ENCODE peak calls at places on chromosomes 11 and 22, in four cellular contexts. K, P, X and E are unnamed samples.

GRCh38 chr22:48373626-48374173 is 1454.0 kb downstream of the BRD1 start:
- DNase-seq in K (no peak), P (no peak), X (no peak), E (no peak)

GRCh38 chr22:27107824-27108223 is 450.4 kb downstream of the MIAT start:
- DNase-seq in K (no peak), P (peak), X (peak), E (no peak)

GRCh38 chr11:116590844-116591575 is 181.8 kb downstream of the BUD13 start:
- DNase-seq in K (no peak), P (no peak), X (no peak), E (no peak)

GRCh38 chr11:48095779-48096470 is 115.6 kb downstream of the PTPRJ start:
- DNase-seq in K (no peak), P (no peak), X (no peak), E (no peak)

GRCh38 chr11:30488304-30488998 is 97.7 kb downstream of the MPPED2 start:
- DNase-seq in K (no peak), P (no peak), X (peak), E (peak)

GRCh38 chr22:49623715-49624114 is 204.0 kb downstream of the BRD1 start:
- DNase-seq in K (no peak), P (no peak), X (no peak), E (no peak)

GRCh38 chr22:46250035-46250782 is at the start of gene CDPF1:
- DNase-seq in K (peak), P (peak), X (peak), E (peak)

GRCh38 chr11:14443642-14444041 is 56.0 kb downstream of the COPB1 start:
- DNase-seq in K (no peak), P (no peak), X (peak), E (no peak)

GRCh38 chr11:41612415-41612814 is 153.0 kb upstream of the LRRC4C start:
- DNase-seq in K (no peak), P (no peak), X (no peak), E (no peak)

DNA sequence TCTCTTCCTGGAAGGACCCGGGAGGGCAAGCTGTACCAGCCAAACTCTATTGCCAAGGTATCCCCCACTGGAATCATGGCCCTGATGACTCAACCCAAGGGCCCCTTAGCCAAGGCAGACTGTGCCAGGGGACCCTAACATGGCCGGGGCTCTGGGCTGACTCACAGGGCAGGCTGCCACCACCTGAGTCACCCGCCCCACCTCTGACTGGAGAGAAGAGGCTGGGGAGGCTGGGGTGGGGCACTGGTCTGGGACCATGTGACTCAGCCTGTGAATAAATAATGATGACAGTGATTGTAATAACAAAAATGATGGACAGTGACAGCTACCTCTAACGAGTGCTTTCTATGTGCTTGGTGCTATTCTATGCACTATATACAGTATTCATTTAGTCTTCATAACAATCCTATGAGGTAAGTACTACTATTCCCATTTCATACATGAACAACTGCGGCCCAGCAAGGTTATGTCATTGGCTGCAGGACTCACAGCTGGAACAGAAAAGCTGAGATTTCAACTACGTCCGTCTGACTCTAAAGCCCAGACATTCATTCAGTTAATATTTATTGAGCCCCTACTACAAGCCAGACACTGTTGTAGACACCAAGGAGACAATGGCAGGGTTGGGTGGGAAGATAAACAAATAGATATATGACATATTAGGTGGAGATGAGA is 84.2 kb downstream of the FBXO7 start:
- DNase-seq in K (no peak), P (peak), X (no peak), E (no peak)
- TF ChIP-seq JUND in K (no peak), P (peak), X (no peak), E (no peak)

DNA sequence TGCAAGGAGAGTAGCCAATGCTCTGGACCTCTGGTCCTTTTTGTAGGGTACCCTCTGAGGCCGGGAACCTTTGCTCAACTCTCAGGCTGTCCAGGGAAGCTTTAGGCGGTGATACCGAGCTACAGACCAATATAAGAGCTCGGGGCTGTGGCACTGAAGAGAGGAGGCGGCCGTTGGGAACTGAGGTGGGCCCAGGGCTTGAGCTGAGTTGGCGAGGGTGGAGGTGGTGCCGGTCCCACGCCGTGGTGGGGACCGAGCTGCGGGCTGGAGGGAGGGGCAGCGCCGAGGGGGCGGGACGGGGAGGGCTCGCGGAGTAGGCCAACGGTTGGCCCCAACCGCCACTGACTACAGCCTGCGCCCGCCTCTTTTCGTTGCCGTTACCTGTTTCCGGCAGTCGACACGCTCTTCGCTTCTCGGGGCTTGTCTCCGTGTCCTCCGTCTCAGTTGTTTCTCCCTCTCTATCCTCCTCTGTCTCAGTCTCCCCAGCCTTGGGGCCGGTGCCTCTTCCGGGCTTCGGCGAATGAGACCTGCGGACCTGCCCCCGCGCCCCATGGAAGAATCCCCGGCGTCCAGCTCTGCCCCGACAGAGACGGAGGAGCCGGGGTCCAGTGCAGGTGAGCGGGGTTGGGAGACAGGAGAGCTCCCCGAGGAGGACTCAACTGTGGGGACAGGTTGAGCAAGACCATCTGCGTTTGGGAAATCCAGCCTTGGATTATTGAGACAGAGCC is at the start of gene NEU3:
- DNase-seq in K (peak), P (peak), X (peak), E (peak)
- TF ChIP-seq JUND in K (no peak), P (no peak), X (no peak), E (no peak)

DNA sequence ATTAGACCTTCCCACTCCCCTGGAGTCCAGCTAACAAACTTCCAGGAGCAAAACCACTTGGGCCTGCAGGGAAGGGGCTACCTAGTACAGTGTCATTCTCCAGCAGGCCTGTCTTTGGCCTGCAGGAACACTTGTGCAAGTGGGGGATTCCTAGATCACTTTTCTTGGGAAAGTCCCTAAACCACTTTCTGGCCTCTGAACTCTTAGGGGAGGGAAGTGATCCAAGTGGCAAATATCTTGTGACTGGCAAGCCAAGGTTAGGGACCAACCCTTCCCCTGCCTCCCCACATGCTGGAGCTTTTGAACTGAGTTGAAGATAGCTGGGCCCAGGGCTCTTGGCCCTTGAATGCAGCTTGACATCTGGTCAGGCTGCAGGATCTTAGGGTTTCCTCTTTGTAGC is 17.2 kb downstream of the PPFIBP2 start:
- DNase-seq in K (no peak), P (no peak), X (no peak), E (no peak)
- TF ChIP-seq JUND in K (no peak), P (no peak), X (no peak), E (no peak)

GRCh38 chr11:494761-495536 is 12.1 kb downstream of the RNH1 start:
- DNase-seq in K (no peak), P (no peak), X (no peak), E (no peak)
- TF ChIP-seq JUND in K (no peak), P (no peak), X (no peak), E (no peak)

GRCh38 chr11:2533642-2534115 is 88.9 kb downstream of the KCNQ1 start:
- DNase-seq in K (no peak), P (peak), X (peak), E (peak)
- TF ChIP-seq JUND in K (no peak), P (no peak), X (peak), E (no peak)

GRCh38 chr11:57523419-57523818 is 7.1 kb downstream of the TIMM10 start:
- DNase-seq in K (no peak), P (no peak), X (no peak), E (no peak)
- TF ChIP-seq JUND in K (no peak), P (no peak), X (no peak), E (no peak)

DNA sequence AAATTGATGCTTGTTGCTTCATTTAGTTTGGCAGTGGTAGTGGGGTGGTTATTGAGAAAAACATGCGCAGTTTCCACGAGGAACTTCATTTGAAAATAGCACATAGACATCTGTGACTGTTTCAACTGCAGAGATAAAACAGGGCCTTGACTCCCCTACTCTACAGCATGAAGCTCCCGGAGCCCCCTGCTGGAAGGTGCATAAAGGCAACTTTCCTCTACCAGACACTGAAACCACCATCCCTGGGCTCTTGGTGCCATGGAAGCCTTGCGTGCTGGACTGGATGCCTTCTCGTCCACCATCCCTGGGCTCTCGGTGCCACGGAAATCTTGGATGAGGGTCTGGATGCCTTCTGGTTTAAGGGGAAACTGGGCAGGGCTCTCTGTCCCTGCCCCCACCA is 195.8 kb downstream of the CSNK2A3 start:
- DNase-seq in K (no peak), P (peak), X (peak), E (peak)
- TF ChIP-seq JUND in K (no peak), P (no peak), X (no peak), E (no peak)

GRCh38 chr11:111414267-111414931 is 35.3 kb upstream of the POU2AF1 start:
- DNase-seq in K (peak), P (no peak), X (no peak), E (no peak)
- TF ChIP-seq JUND in K (no peak), P (no peak), X (no peak), E (no peak)

GRCh38 chr11:67646535-67647336 is 3.8 kb downstream of the ACY3 start:
- DNase-seq in K (peak), P (no peak), X (no peak), E (no peak)
- TF ChIP-seq JUND in K (no peak), P (no peak), X (no peak), E (no peak)

DNA sequence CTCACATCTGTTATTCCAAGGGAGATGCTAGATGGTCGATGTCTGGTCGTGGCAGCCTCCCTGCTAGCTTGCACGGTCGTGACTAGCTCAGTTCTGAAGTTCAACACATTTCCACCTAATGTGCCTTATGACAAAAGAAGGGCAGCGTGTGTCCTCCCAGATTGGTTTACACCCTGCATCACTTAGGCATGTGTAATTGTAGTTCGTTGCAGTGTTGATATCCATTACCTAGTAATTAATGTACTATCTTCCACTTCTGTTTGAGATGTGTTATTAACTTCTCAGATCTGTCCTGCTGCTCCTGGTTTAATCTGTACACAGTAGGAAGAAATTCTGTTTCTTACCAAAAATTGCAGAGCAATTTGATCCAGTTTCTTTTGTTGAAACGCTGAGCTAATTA is 146.0 kb upstream of the TTC12 start:
- DNase-seq in K (no peak), P (no peak), X (no peak), E (no peak)
- TF ChIP-seq JUND in K (no peak), P (no peak), X (no peak), E (no peak)